ENCODE peak calls at places on chromosomes 12 and 14, in six cellular contexts. P is AG04449, T is body of pancreas, H is WERI-Rb-1, G is Caco-2, W is AG09309. Z is an unnamed sample.

GRCh38 chr12:116492703-116493324 is 66.4 kb upstream of the MAP1LC3B2 start:
- DNase-seq in P (no peak), T (peak; percentile 33), H (no peak), G (peak; percentile 62), W (peak; percentile 44), Z (peak; percentile 76)

GRCh38 chr12:62766516-62766915 is 168.4 kb downstream of the PPM1H start:
- DNase-seq in P (no peak), T (no peak), H (no peak), G (no peak), W (no peak), Z (no peak)

GRCh38 chr12:21941522-21942376 is 523 bp upstream of the ABCC9 start:
- DNase-seq in P (no peak), T (peak; percentile 68), H (peak; percentile 14), G (peak; percentile 93), W (no peak), Z (peak; percentile 73)

GRCh38 chr12:32270818-32271710 is 128.3 kb upstream of the FGD4 start:
- DNase-seq in P (no peak), T (peak; percentile 33), H (no peak), G (peak; percentile 82), W (peak; percentile 3), Z (peak; percentile 54)

GRCh38 chr12:1930816-1931597 is 12.6 kb upstream of the CACNA2D4 start:
- DNase-seq in P (no peak), T (no peak), H (no peak), G (no peak), W (no peak), Z (no peak)

GRCh38 chr12:121535150-121536057 is 45.4 kb downstream of the KDM2B start:
- DNase-seq in P (no peak), T (no peak), H (no peak), G (no peak), W (no peak), Z (no peak)

GRCh38 chr12:111758120-111758561 is 8.6 kb upstream of the ALDH2 start:
- DNase-seq in P (no peak), T (peak; percentile 82), H (no peak), G (no peak), W (no peak), Z (no peak)

GRCh38 chr14:35991356-35991755 is 165.2 kb downstream of the BRMS1L start:
- DNase-seq in P (no peak), T (no peak), H (no peak), G (no peak), W (no peak), Z (no peak)

GRCh38 chr14:76832503-76832988 is 6.3 kb downstream of the LRRC74A start:
- DNase-seq in P (no peak), T (peak; percentile 49), H (no peak), G (no peak), W (no peak), Z (no peak)

GRCh38 chr14:59619071-59619470 is 42.5 kb upstream of the CCDC175 start:
- DNase-seq in P (no peak), T (no peak), H (no peak), G (no peak), W (no peak), Z (no peak)

GRCh38 chr12:23921099-23921846 is 28.2 kb downstream of the SOX5 start:
- DNase-seq in P (no peak), T (no peak), H (no peak), G (no peak), W (no peak), Z (peak; percentile 2)

GRCh38 chr14:59631237-59631636 is 54.6 kb upstream of the CCDC175 start:
- DNase-seq in P (no peak), T (no peak), H (peak; percentile 47), G (peak; percentile 51), W (no peak), Z (no peak)

GRCh38 chr12:79725987-79726386 is 35.2 kb upstream of the PAWR start:
- DNase-seq in P (peak; percentile 36), T (no peak), H (no peak), G (no peak), W (peak; percentile 45), Z (peak; percentile 75)

GRCh38 chr14:71240866-71241520 is 333.7 kb downstream of the PCNX1 start:
- DNase-seq in P (no peak), T (no peak), H (no peak), G (peak; percentile 11), W (no peak), Z (peak; percentile 69)

GRCh38 chr12:45879363-45879895 is 110.9 kb downstream of the SCAF11 start:
- DNase-seq in P (no peak), T (no peak), H (no peak), G (no peak), W (no peak), Z (no peak)

GRCh38 chr12:57609781-57610552 is 1.3 kb upstream of the ARHGEF25 start:
- DNase-seq in P (no peak), T (no peak), H (no peak), G (no peak), W (no peak), Z (no peak)

GRCh38 chr12:81683881-81684280 is 75.3 kb downstream of the PPFIA2 start:
- DNase-seq in P (no peak), T (no peak), H (no peak), G (no peak), W (no peak), Z (no peak)

GRCh38 chr12:29591140-29592020 is 93.9 kb upstream of the OVCH1 start:
- DNase-seq in P (no peak), T (no peak), H (no peak), G (peak; percentile 19), W (no peak), Z (peak; percentile 62)

GRCh38 chr12:54394281-54394719 is 9.8 kb upstream of the ZNF385A start:
- DNase-seq in P (no peak), T (peak; percentile 46), H (peak; percentile 82), G (peak; percentile 66), W (no peak), Z (peak; percentile 72)

GRCh38 chr14:95155044-95155443 is 2.3 kb downstream of the DICER1 start:
- DNase-seq in P (no peak), T (no peak), H (no peak), G (no peak), W (no peak), Z (no peak)

GRCh38 chr14:95157195-95157986 is at the start of gene DICER1:
- DNase-seq in P (peak; percentile 38), T (peak; percentile 97), H (peak; percentile 93), G (peak; percentile 98), W (peak; percentile 68), Z (peak; percentile 91)

GRCh38 chr14:95156153-95156764 is 1.1 kb downstream of the DICER1 start:
- DNase-seq in P (no peak), T (no peak), H (no peak), G (no peak), W (no peak), Z (peak; percentile 34)

GRCh38 chr14:95156765-95157194 is 549 bp downstream of the DICER1 start:
- DNase-seq in P (no peak), T (peak; percentile 42), H (peak; percentile 28), G (no peak), W (no peak), Z (peak; percentile 14)

GRCh38 chr14:95157987-95158712 is 821 bp upstream of the DICER1 start:
- DNase-seq in P (no peak), T (no peak), H (no peak), G (peak; percentile 33), W (no peak), Z (no peak)
- TF ChIP-seq CTCF in P (no peak), T (no peak), H (no peak), G (no peak), W (no peak), Z (no peak)

DNA sequence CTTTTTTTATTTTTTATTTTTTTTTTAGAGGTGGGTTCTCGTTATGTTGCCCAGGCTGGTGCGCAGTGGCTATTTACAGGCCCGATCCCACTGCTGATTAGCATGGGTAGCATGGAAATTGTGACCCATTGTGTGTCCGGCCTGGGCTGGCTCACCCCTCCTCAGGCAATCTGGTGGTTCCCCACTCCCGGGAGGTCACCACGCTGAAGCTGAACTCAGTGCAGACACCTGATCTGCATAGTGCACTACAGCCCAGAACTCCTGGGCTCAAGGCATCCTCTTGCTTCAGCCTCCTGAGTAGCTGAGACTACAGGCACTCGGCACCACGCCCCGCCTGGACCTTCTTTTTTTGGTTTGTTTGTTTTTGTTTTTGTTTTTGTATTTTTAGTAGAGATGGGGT is 5.5 kb upstream of the CD4 start:
- DNase-seq in P (no peak), T (no peak), H (no peak), G (no peak), W (no peak), Z (no peak)
- H3K4me3 ChIP-seq in P (no peak overlapping the region), T (no peak overlapping the region), H (no peak overlapping the region), G (no peak overlapping the region), W (no peak overlapping the region), Z (no peak overlapping the region)

GRCh38 chr14:89814126-89814525 is 140.4 kb downstream of the EFCAB11 start:
- DNase-seq in P (no peak), T (no peak), H (no peak), G (no peak), W (no peak), Z (no peak)
- TF ChIP-seq CTCF in P (no peak), T (no peak), H (no peak), G (no peak), W (no peak), Z (no peak)

GRCh38 chr12:40106655-40107054 is 774 bp upstream of the SLC2A13 start:
- DNase-seq in P (no peak), T (no peak), H (no peak), G (no peak), W (no peak), Z (peak; percentile 3)

GRCh38 chr12:40106202-40106533 is 287 bp upstream of the SLC2A13 start:
- DNase-seq in P (no peak), T (no peak), H (no peak), G (no peak), W (no peak), Z (no peak)

GRCh38 chr12:40105515-40106201 is at the start of gene SLC2A13:
- DNase-seq in P (no peak), T (peak; percentile 79), H (peak; percentile 67), G (peak; percentile 85), W (peak; percentile 4), Z (peak; percentile 56)

GRCh38 chr12:40107803-40108620 is 2.1 kb upstream of the SLC2A13 start:
- DNase-seq in P (no peak), T (no peak), H (no peak), G (peak; percentile 9), W (no peak), Z (no peak)

GRCh38 chr12:40107098-40107802 is 1.4 kb upstream of the SLC2A13 start:
- DNase-seq in P (peak; percentile 3), T (peak; percentile 90), H (peak; percentile 85), G (peak; percentile 88), W (peak; percentile 32), Z (peak; percentile 88)
- H3K4me3 ChIP-seq in P (peak overlapping the region; percentile 29), T (no peak overlapping the region), H (peak overlapping the region; percentile 20), G (no peak overlapping the region), W (peak overlapping the region; percentile 2), Z (peak overlapping the region; percentile 59)